ENCODE peak calls at places on chromosome 7, in nine cellular contexts. One of them, this sample, is unnamed.

GRCh38 chr7:96235281-96235680 is 86.6 kb downstream of the SLC25A13 start:
- DNase-seq in CD4-positive, alpha-beta memory T cell: no peak
- DNase-seq in esophagus squamous epithelium: no peak
- DNase-seq in ascending aorta: no peak
- DNase-seq in uterus: no peak
- DNase-seq in right cardiac atrium: no peak
- DNase-seq in sigmoid colon: no peak
- DNase-seq in H9: no peak
- DNase-seq in right atrium auricular region: no peak
- DNase-seq in this sample: no peak

GRCh38 chr7:75814407-75814947 is 871 bp upstream of the CCL24 start:
- DNase-seq in CD4-positive, alpha-beta memory T cell: no peak
- DNase-seq in esophagus squamous epithelium: no peak
- DNase-seq in ascending aorta: no peak
- DNase-seq in uterus: no peak
- DNase-seq in right cardiac atrium: no peak
- DNase-seq in sigmoid colon: no peak
- DNase-seq in H9: no peak
- DNase-seq in right atrium auricular region: no peak
- DNase-seq in this sample: no peak

GRCh38 chr7:70177166-70177565 is 578.9 kb downstream of the AUTS2 start:
- DNase-seq in CD4-positive, alpha-beta memory T cell: no peak
- DNase-seq in esophagus squamous epithelium: no peak
- DNase-seq in ascending aorta: no peak
- DNase-seq in uterus: no peak
- DNase-seq in right cardiac atrium: no peak
- DNase-seq in sigmoid colon: no peak
- DNase-seq in H9: no peak
- DNase-seq in right atrium auricular region: no peak
- DNase-seq in this sample: no peak

GRCh38 chr7:4188646-4189045 is 493.4 kb upstream of the FOXK1 start:
- DNase-seq in CD4-positive, alpha-beta memory T cell: no peak
- DNase-seq in esophagus squamous epithelium: no peak
- DNase-seq in ascending aorta: no peak
- DNase-seq in uterus: no peak
- DNase-seq in right cardiac atrium: no peak
- DNase-seq in sigmoid colon: no peak
- DNase-seq in H9: no peak
- DNase-seq in right atrium auricular region: no peak
- DNase-seq in this sample: no peak

GRCh38 chr7:119228482-119228881 is 1004.0 kb downstream of the ANKRD7 start:
- DNase-seq in CD4-positive, alpha-beta memory T cell: no peak
- DNase-seq in esophagus squamous epithelium: no peak
- DNase-seq in ascending aorta: no peak
- DNase-seq in uterus: no peak
- DNase-seq in right cardiac atrium: no peak
- DNase-seq in sigmoid colon: no peak
- DNase-seq in H9: no peak
- DNase-seq in right atrium auricular region: no peak
- DNase-seq in this sample: no peak

GRCh38 chr7:107122483-107122882 is 46.3 kb upstream of the HBP1 start:
- DNase-seq in CD4-positive, alpha-beta memory T cell: no peak
- DNase-seq in esophagus squamous epithelium: no peak
- DNase-seq in ascending aorta: no peak
- DNase-seq in uterus: no peak
- DNase-seq in right cardiac atrium: no peak
- DNase-seq in sigmoid colon: no peak
- DNase-seq in H9: no peak
- DNase-seq in right atrium auricular region: no peak
- DNase-seq in this sample: no peak

GRCh38 chr7:139232893-139233292 is 1.9 kb downstream of the UBN2 start:
- DNase-seq in CD4-positive, alpha-beta memory T cell: no peak
- DNase-seq in esophagus squamous epithelium: no peak
- DNase-seq in ascending aorta: no peak
- DNase-seq in uterus: no peak
- DNase-seq in right cardiac atrium: no peak
- DNase-seq in sigmoid colon: no peak
- DNase-seq in H9: no peak
- DNase-seq in right atrium auricular region: no peak
- DNase-seq in this sample: no peak

GRCh38 chr7:138008588-138009349 is 6.9 kb upstream of the CREB3L2 start:
- DNase-seq in CD4-positive, alpha-beta memory T cell: peak; percentile 50
- DNase-seq in esophagus squamous epithelium: no peak
- DNase-seq in ascending aorta: no peak
- DNase-seq in uterus: peak; percentile 59
- DNase-seq in right cardiac atrium: peak; percentile 48
- DNase-seq in sigmoid colon: no peak
- DNase-seq in H9: peak; percentile 52
- DNase-seq in right atrium auricular region: peak; percentile 58
- DNase-seq in this sample: no peak

GRCh38 chr7:388461-388960 is 98.5 kb downstream of the FOXL3 start:
- DNase-seq in CD4-positive, alpha-beta memory T cell: no peak
- DNase-seq in esophagus squamous epithelium: no peak
- DNase-seq in ascending aorta: no peak
- DNase-seq in uterus: no peak
- DNase-seq in right cardiac atrium: peak; percentile 43
- DNase-seq in sigmoid colon: no peak
- DNase-seq in H9: peak; percentile 18
- DNase-seq in right atrium auricular region: no peak
- DNase-seq in this sample: no peak

GRCh38 chr7:135714534-135715009 is 13.4 kb downstream of the SLC13A4 start:
- DNase-seq in CD4-positive, alpha-beta memory T cell: no peak
- DNase-seq in esophagus squamous epithelium: no peak
- DNase-seq in ascending aorta: no peak
- DNase-seq in uterus: no peak
- DNase-seq in right cardiac atrium: no peak
- DNase-seq in sigmoid colon: no peak
- DNase-seq in H9: peak; percentile 70
- DNase-seq in right atrium auricular region: no peak
- DNase-seq in this sample: no peak

GRCh38 chr7:82373890-82374289 is 69.7 kb downstream of the CACNA2D1 start:
- DNase-seq in CD4-positive, alpha-beta memory T cell: no peak
- DNase-seq in esophagus squamous epithelium: no peak
- DNase-seq in ascending aorta: no peak
- DNase-seq in uterus: no peak
- DNase-seq in right cardiac atrium: no peak
- DNase-seq in sigmoid colon: no peak
- DNase-seq in H9: no peak
- DNase-seq in right atrium auricular region: no peak
- DNase-seq in this sample: no peak

GRCh38 chr7:98079891-98080653 is 26.6 kb upstream of the LMTK2 start:
- DNase-seq in CD4-positive, alpha-beta memory T cell: no peak
- DNase-seq in esophagus squamous epithelium: no peak
- DNase-seq in ascending aorta: no peak
- DNase-seq in uterus: no peak
- DNase-seq in right cardiac atrium: no peak
- DNase-seq in sigmoid colon: peak; percentile 9
- DNase-seq in H9: no peak
- DNase-seq in right atrium auricular region: no peak
- DNase-seq in this sample: no peak

GRCh38 chr7:149742075-149742701 is 31.2 kb downstream of the ZNF467 start:
- DNase-seq in CD4-positive, alpha-beta memory T cell: peak; percentile 32
- DNase-seq in esophagus squamous epithelium: no peak
- DNase-seq in ascending aorta: no peak
- DNase-seq in uterus: peak; percentile 52
- DNase-seq in right cardiac atrium: peak; percentile 84
- DNase-seq in sigmoid colon: peak; percentile 81
- DNase-seq in H9: peak; percentile 88
- DNase-seq in right atrium auricular region: peak; percentile 77
- DNase-seq in this sample: peak; percentile 52

GRCh38 chr7:148379693-148380092 is 210.9 kb upstream of the C7orf33 start:
- DNase-seq in CD4-positive, alpha-beta memory T cell: no peak
- DNase-seq in esophagus squamous epithelium: no peak
- DNase-seq in ascending aorta: no peak
- DNase-seq in uterus: no peak
- DNase-seq in right cardiac atrium: no peak
- DNase-seq in sigmoid colon: no peak
- DNase-seq in H9: no peak
- DNase-seq in right atrium auricular region: no peak
- DNase-seq in this sample: no peak

GRCh38 chr7:124051978-124052377 is 19.1 kb upstream of the TMEM229A start:
- DNase-seq in CD4-positive, alpha-beta memory T cell: no peak
- DNase-seq in esophagus squamous epithelium: no peak
- DNase-seq in ascending aorta: no peak
- DNase-seq in uterus: no peak
- DNase-seq in right cardiac atrium: no peak
- DNase-seq in sigmoid colon: no peak
- DNase-seq in H9: no peak
- DNase-seq in right atrium auricular region: no peak
- DNase-seq in this sample: no peak

GRCh38 chr7:43208189-43208588 is 95.7 kb downstream of the HECW1 start:
- DNase-seq in CD4-positive, alpha-beta memory T cell: no peak
- DNase-seq in esophagus squamous epithelium: no peak
- DNase-seq in ascending aorta: no peak
- DNase-seq in uterus: no peak
- DNase-seq in right cardiac atrium: no peak
- DNase-seq in sigmoid colon: no peak
- DNase-seq in H9: no peak
- DNase-seq in right atrium auricular region: no peak
- DNase-seq in this sample: no peak

DNA sequence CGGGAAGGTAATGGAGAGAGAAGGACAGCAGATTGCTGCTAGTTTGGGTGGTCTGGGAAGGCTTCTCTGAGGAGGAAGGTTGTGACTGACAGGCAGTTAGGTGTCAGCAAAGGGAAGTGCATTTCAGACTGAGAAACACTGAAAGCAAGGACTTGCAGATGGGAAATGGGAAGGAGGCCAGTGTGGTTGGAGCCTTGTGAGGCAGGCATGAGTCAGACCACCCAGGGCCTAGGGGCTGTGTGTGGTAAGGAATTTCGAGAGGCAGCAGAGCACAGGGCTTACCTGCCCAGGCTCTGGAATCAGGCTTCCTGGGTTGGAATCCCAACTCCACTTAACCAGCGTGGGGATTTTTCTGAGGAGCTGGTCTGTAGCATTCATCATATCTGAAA is 53.5 kb downstream of the NRF1 start:
- DNase-seq in CD4-positive, alpha-beta memory T cell: no peak
- DNase-seq in esophagus squamous epithelium: no peak
- DNase-seq in ascending aorta: no peak
- DNase-seq in uterus: no peak
- DNase-seq in right cardiac atrium: no peak
- DNase-seq in sigmoid colon: no peak
- DNase-seq in H9: peak; percentile 85
- DNase-seq in right atrium auricular region: no peak
- DNase-seq in this sample: no peak
- H3K9me3 ChIP-seq in CD4-positive, alpha-beta memory T cell: no peaks in the 10 kb centered on the region
- H3K9me3 ChIP-seq in esophagus squamous epithelium: peaks cover 15% of the 10 kb centered on the region
- H3K9me3 ChIP-seq in ascending aorta: no peaks in the 10 kb centered on the region
- H3K9me3 ChIP-seq in uterus: peaks cover 8% of the 10 kb centered on the region
- H3K9me3 ChIP-seq in right cardiac atrium: no peaks in the 10 kb centered on the region
- H3K9me3 ChIP-seq in sigmoid colon: no peaks in the 10 kb centered on the region
- H3K9me3 ChIP-seq in H9: peaks cover 17% of the 10 kb centered on the region
- H3K9me3 ChIP-seq in right atrium auricular region: no peaks in the 10 kb centered on the region
- H3K9me3 ChIP-seq in this sample: peaks cover 6% of the 10 kb centered on the region

GRCh38 chr7:132292803-132293202 is 283.5 kb downstream of the PLXNA4 start:
- DNase-seq in CD4-positive, alpha-beta memory T cell: no peak
- DNase-seq in esophagus squamous epithelium: no peak
- DNase-seq in ascending aorta: no peak
- DNase-seq in uterus: peak; percentile 17
- DNase-seq in right cardiac atrium: no peak
- DNase-seq in sigmoid colon: no peak
- DNase-seq in H9: no peak
- DNase-seq in right atrium auricular region: no peak
- DNase-seq in this sample: no peak

GRCh38 chr7:132286836-132287235 is 289.4 kb downstream of the PLXNA4 start:
- DNase-seq in CD4-positive, alpha-beta memory T cell: no peak
- DNase-seq in esophagus squamous epithelium: no peak
- DNase-seq in ascending aorta: no peak
- DNase-seq in uterus: no peak
- DNase-seq in right cardiac atrium: no peak
- DNase-seq in sigmoid colon: no peak
- DNase-seq in H9: no peak
- DNase-seq in right atrium auricular region: no peak
- DNase-seq in this sample: no peak

GRCh38 chr7:132295198-132295597 is 281.1 kb downstream of the PLXNA4 start:
- DNase-seq in CD4-positive, alpha-beta memory T cell: no peak
- DNase-seq in esophagus squamous epithelium: no peak
- DNase-seq in ascending aorta: no peak
- DNase-seq in uterus: no peak
- DNase-seq in right cardiac atrium: no peak
- DNase-seq in sigmoid colon: no peak
- DNase-seq in H9: no peak
- DNase-seq in right atrium auricular region: no peak
- DNase-seq in this sample: no peak

GRCh38 chr7:132291446-132291845 is 284.8 kb downstream of the PLXNA4 start:
- DNase-seq in CD4-positive, alpha-beta memory T cell: no peak
- DNase-seq in esophagus squamous epithelium: no peak
- DNase-seq in ascending aorta: no peak
- DNase-seq in uterus: no peak
- DNase-seq in right cardiac atrium: no peak
- DNase-seq in sigmoid colon: no peak
- DNase-seq in H9: no peak
- DNase-seq in right atrium auricular region: no peak
- DNase-seq in this sample: no peak

GRCh38 chr7:132290021-132290420 is 286.2 kb downstream of the PLXNA4 start:
- DNase-seq in CD4-positive, alpha-beta memory T cell: no peak
- DNase-seq in esophagus squamous epithelium: no peak
- DNase-seq in ascending aorta: no peak
- DNase-seq in uterus: no peak
- DNase-seq in right cardiac atrium: no peak
- DNase-seq in sigmoid colon: no peak
- DNase-seq in H9: no peak
- DNase-seq in right atrium auricular region: no peak
- DNase-seq in this sample: no peak
- H3K27ac ChIP-seq in CD4-positive, alpha-beta memory T cell: no peak overlapping the region
- H3K27ac ChIP-seq in esophagus squamous epithelium: no peak overlapping the region
- H3K27ac ChIP-seq in ascending aorta: no peak overlapping the region
- H3K27ac ChIP-seq in uterus: no peak overlapping the region
- H3K27ac ChIP-seq in right cardiac atrium: no peak overlapping the region
- H3K27ac ChIP-seq in sigmoid colon: no peak overlapping the region
- H3K27ac ChIP-seq in H9: no peak overlapping the region
- H3K27ac ChIP-seq in right atrium auricular region: no peak overlapping the region
- H3K27ac ChIP-seq in this sample: no peak overlapping the region

GRCh38 chr7:127652333-127653248 is 597 bp downstream of the SND1 start:
- DNase-seq in CD4-positive, alpha-beta memory T cell: no peak
- DNase-seq in esophagus squamous epithelium: no peak
- DNase-seq in ascending aorta: no peak
- DNase-seq in uterus: no peak
- DNase-seq in right cardiac atrium: no peak
- DNase-seq in sigmoid colon: no peak
- DNase-seq in H9: no peak
- DNase-seq in right atrium auricular region: no peak
- DNase-seq in this sample: no peak
- H3K9me3 ChIP-seq in CD4-positive, alpha-beta memory T cell: no peaks in the 10 kb centered on the region
- H3K9me3 ChIP-seq in esophagus squamous epithelium: no peaks in the 10 kb centered on the region
- H3K9me3 ChIP-seq in ascending aorta: no peaks in the 10 kb centered on the region
- H3K9me3 ChIP-seq in uterus: no peaks in the 10 kb centered on the region
- H3K9me3 ChIP-seq in right cardiac atrium: no peaks in the 10 kb centered on the region
- H3K9me3 ChIP-seq in sigmoid colon: no peaks in the 10 kb centered on the region
- H3K9me3 ChIP-seq in H9: no peaks in the 10 kb centered on the region
- H3K9me3 ChIP-seq in right atrium auricular region: no peaks in the 10 kb centered on the region
- H3K9me3 ChIP-seq in this sample: no peaks in the 10 kb centered on the region

DNA sequence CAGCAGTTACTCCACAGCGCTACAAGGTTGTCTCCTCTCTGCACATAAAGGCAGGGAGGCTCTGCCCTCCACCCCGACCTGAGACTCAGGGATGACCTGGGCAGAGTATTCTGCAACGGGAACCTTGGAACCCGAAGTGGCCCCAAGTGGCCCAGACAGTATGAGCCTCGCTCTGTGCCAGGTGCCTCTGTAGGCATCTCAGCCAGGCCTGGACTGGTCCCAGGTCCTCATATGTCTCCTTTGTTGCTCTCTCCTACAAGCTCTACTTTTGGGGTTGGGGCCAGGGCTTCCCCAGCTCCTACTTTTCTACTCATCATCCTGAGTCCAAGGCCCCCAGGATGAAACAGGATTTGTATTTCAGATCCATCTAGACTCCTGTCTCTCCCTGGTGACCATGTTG is 241.5 kb upstream of the PRSS1 start:
- DNase-seq in CD4-positive, alpha-beta memory T cell: no peak
- DNase-seq in esophagus squamous epithelium: no peak
- DNase-seq in ascending aorta: no peak
- DNase-seq in uterus: no peak
- DNase-seq in right cardiac atrium: no peak
- DNase-seq in sigmoid colon: no peak
- DNase-seq in H9: no peak
- DNase-seq in right atrium auricular region: no peak
- DNase-seq in this sample: no peak
- H3K27ac ChIP-seq in CD4-positive, alpha-beta memory T cell: no peak overlapping the region
- H3K27ac ChIP-seq in esophagus squamous epithelium: no peak overlapping the region
- H3K27ac ChIP-seq in ascending aorta: no peak overlapping the region
- H3K27ac ChIP-seq in uterus: no peak overlapping the region
- H3K27ac ChIP-seq in right cardiac atrium: no peak overlapping the region
- H3K27ac ChIP-seq in sigmoid colon: no peak overlapping the region
- H3K27ac ChIP-seq in H9: no peak overlapping the region
- H3K27ac ChIP-seq in right atrium auricular region: no peak overlapping the region
- H3K27ac ChIP-seq in this sample: peak overlapping the region; percentile 7

This sample was measured in CD4-positive, alpha-beta T cell.